ENCODE peak calls at places on chromosomes 12 and 14, in eight cellular contexts. V, L, M, E, D, R, A and U are unnamed samples.

GRCh38 chr12:129503802-129504201 is 400.0 kb downstream of the TMEM132D start:
- DNase-seq in V (no peak), E (no peak), R (no peak), D (no peak), L (no peak), A (no peak), M (no peak), U (no peak)

GRCh38 chr14:60396718-60397343 is 89.0 kb downstream of the C14orf39 start:
- DNase-seq in D (no peak), V (peak; percentile 25), E (no peak), A (no peak), M (no peak), L (no peak), R (no peak), U (no peak)

GRCh38 chr12:122265931-122266771 is at the start of gene VPS33A:
- DNase-seq in L (peak; percentile 98), V (peak; percentile 98), M (peak; percentile 97), D (peak; percentile 98), A (peak; percentile 97), E (peak; percentile 88), R (peak; percentile 95), U (peak; percentile 96)

GRCh38 chr14:105508069-105508468 is 17.0 kb downstream of the TEDC1 start:
- DNase-seq in D (no peak), E (no peak), V (no peak), R (no peak), L (no peak), M (no peak), A (no peak), U (no peak)

GRCh38 chr12:122526683-122527477 is at the start of the genes KNTC1 and RSRC2:
- DNase-seq in V (peak; percentile 100), A (peak; percentile 99), D (peak; percentile 96), E (peak; percentile 63), R (peak; percentile 99), M (peak; percentile 99), L (peak; percentile 99), U (peak; percentile 91)

GRCh38 chr12:128823216-128823915 is 392 bp downstream of the SLC15A4 start:
- DNase-seq in A (peak; percentile 57), V (peak; percentile 39), R (peak; percentile 45), D (no peak), L (no peak), E (no peak), M (no peak), U (no peak)

GRCh38 chr14:74562515-74563232 is 49.4 kb downstream of the LTBP2 start:
- DNase-seq in D (no peak), M (no peak), L (no peak), V (peak; percentile 68), E (no peak), R (no peak), A (no peak), U (no peak)

GRCh38 chr14:100417466-100417865 is 94.3 kb downstream of the SLC25A47 start:
- DNase-seq in M (peak; percentile 63), A (peak; percentile 84), E (no peak), L (no peak), R (peak; percentile 73), V (peak; percentile 86), D (no peak), U (peak; percentile 85)

GRCh38 chr12:102167821-102168605 is 29.6 kb downstream of the PMCH start:
- DNase-seq in R (no peak), V (no peak), M (no peak), L (no peak), D (no peak), E (no peak), A (no peak), U (no peak)

GRCh38 chr12:47079894-47080724 is at the start of gene AMIGO2:
- DNase-seq in M (no peak), L (no peak), D (no peak), A (peak; percentile 36), R (peak; percentile 27), E (no peak), V (peak; percentile 64), U (no peak)
- TF ChIP-seq POLR2AphosphoS5 in M (no peak), L (no peak), D (peak; percentile 11), A (no peak), R (no peak), E (no peak), V (peak; percentile 39), U (no peak)

DNA sequence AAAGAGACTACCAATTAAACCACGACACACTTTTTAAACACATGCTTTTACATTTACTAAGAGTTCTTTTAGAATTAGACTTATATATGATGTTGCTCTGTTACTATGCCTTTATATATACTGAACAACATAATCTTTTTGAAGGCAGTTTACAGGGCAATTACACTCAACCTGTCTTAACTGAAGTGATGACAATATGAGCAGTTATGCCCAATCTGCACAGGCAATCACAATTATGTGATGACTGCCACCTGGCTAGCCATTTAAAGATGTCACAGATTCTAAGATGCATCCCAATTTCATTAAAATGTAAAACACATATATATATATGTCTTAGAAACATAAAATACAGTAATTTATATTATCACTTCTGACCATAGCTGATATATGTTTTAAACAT is 112.6 kb downstream of the STXBP6 start:
- DNase-seq in E (no peak), L (no peak), A (no peak), D (no peak), M (no peak), R (no peak), V (no peak), U (no peak)
- TF ChIP-seq POLR2AphosphoS5 in E (no peak), L (no peak), A (no peak), D (no peak), M (no peak), R (no peak), V (no peak), U (no peak)

GRCh38 chr12:108645686-108646596 is 12.2 kb upstream of the SELPLG start:
- DNase-seq in M (no peak), R (no peak), L (peak; percentile 41), A (no peak), D (no peak), E (no peak), V (no peak), U (no peak)

GRCh38 chr12:108642269-108642870 is 8.7 kb upstream of the SELPLG start:
- DNase-seq in R (no peak), L (peak; percentile 35), M (no peak), D (no peak), V (no peak), E (no peak), A (no peak), U (no peak)

GRCh38 chr12:108642899-108643654 is 9.4 kb upstream of the SELPLG start:
- DNase-seq in R (no peak), D (no peak), L (no peak), E (no peak), M (no peak), A (no peak), V (no peak), U (no peak)

GRCh38 chr12:108644743-108645120 is 11.0 kb upstream of the SELPLG start:
- DNase-seq in L (peak; percentile 48), V (no peak), M (no peak), E (no peak), D (no peak), A (no peak), R (no peak), U (no peak)

GRCh38 chr12:108643941-108644742 is 10.4 kb upstream of the SELPLG start:
- DNase-seq in V (no peak), D (no peak), L (peak; percentile 53), A (no peak), R (no peak), M (peak; percentile 59), E (no peak), U (no peak)
- TF ChIP-seq POLR2AphosphoS5 in V (no peak), D (peak; percentile 61), L (no peak), A (no peak), R (no peak), M (peak; percentile 42), E (no peak), U (peak; percentile 28)

GRCh38 chr12:6337958-6338406 is 3.9 kb downstream of the TNFRSF1A start:
- DNase-seq in E (no peak), D (no peak), L (no peak), A (no peak), R (no peak), V (no peak), M (no peak), U (no peak)
- TF ChIP-seq POLR2AphosphoS5 in E (no peak), D (no peak), L (no peak), A (no peak), R (no peak), V (no peak), M (peak; percentile 3), U (no peak)

DNA sequence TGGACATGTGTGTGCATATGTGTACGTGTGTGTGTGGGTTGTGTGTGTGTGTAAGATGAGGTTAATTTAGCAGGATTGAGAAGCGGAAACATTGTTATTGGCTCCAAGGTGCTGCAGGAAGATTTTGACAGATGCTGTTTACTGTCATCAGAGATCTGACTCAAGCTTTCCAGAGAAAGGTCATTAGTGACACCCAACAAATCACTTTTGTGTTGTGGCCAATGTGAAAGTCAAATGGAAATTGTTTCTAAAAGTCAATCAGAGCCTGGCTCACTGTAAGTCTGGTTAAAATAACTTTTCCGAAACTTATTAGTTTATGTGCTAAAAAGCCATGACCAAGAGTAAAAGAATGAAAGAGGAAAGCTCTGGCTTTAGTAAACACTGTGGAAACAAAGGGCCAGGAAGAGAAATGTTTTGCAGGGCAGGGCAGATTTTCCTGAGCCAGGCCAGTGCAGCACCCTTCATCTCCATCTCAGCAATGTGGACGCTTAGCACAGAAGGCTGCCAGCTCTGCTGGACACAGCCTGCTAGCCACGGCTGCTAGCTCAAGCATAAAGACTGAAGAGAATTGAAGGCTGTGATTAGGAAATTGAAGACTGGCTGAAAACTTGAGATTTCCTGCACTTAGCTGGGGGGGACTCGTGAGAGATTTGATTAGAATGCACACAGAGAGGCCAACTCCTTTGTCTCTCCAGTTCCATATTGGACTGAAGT is 235.8 kb downstream of the NEDD1 start:
- DNase-seq in A (no peak), V (no peak), R (no peak), E (no peak), L (no peak), M (no peak), D (no peak), U (no peak)
- TF ChIP-seq POLR2AphosphoS5 in A (no peak), V (no peak), R (no peak), E (no peak), L (no peak), M (no peak), D (no peak), U (no peak)

GRCh38 chr14:64722842-64723447 is 18.7 kb downstream of the PLEKHG3 start:
- DNase-seq in D (no peak), A (no peak), L (no peak), E (no peak), R (no peak), V (no peak), M (no peak), U (no peak)
- TF ChIP-seq POLR2AphosphoS5 in D (no peak), A (no peak), L (no peak), E (no peak), R (no peak), V (no peak), M (no peak), U (no peak)